ENCODE peak calls at places on chromosomes 3 and 15, in ten cellular contexts. G is endodermal cell, W is fibroblast of the aortic adventitia, M is GM23338, S is AG10803, K is astrocyte of the cerebellum, B is natural killer cell, Z is MCF 10A, N is tibial nerve, L is stomach. T is an unnamed sample.

GRCh38 chr3:45642731-45643152 is 46.5 kb upstream of the SACM1L start:
- DNase-seq in W (no peak), S (peak; percentile 69), N (no peak), M (peak; percentile 24), K (peak; percentile 70), L (no peak), Z (no peak), G (no peak), B (no peak), T (no peak)

GRCh38 chr3:63364495-63364894 is 86.4 kb downstream of the SYNPR start:
- DNase-seq in M (peak; percentile 60), S (peak; percentile 46), K (peak; percentile 57), L (no peak), W (peak; percentile 73), B (no peak), Z (peak; percentile 42), N (no peak), G (no peak), T (no peak)

GRCh38 chr15:36498922-36499321 is 80.5 kb upstream of the CDIN1 start:
- DNase-seq in K (no peak), W (no peak), G (no peak), N (no peak), M (no peak), Z (no peak), B (no peak), L (no peak), S (no peak), T (no peak)

GRCh38 chr15:87227846-87228245 is 1028.7 kb downstream of the NTRK3 start:
- DNase-seq in S (peak; percentile 17), W (peak; percentile 89), Z (no peak), L (no peak), B (no peak), N (no peak), M (no peak), G (no peak), K (no peak), T (no peak)

GRCh38 chr3:186680869-186681268 is 15.1 kb downstream of the HRG start:
- DNase-seq in B (no peak), L (no peak), G (no peak), Z (peak; percentile 20), S (no peak), N (no peak), M (no peak), W (no peak), K (no peak), T (no peak)

GRCh38 chr3:126501736-126502135 is 15.8 kb downstream of the UROC1 start:
- DNase-seq in G (peak; percentile 67), N (no peak), K (no peak), B (no peak), S (no peak), W (no peak), L (no peak), Z (no peak), M (no peak), T (no peak)

GRCh38 chr3:134201201-134202130 is 49.2 kb downstream of the RYK start:
- DNase-seq in G (no peak), Z (peak; percentile 89), N (no peak), S (peak; percentile 83), M (no peak), L (no peak), W (peak; percentile 58), K (peak; percentile 79), B (no peak), T (no peak)

GRCh38 chr3:155608237-155608636 is 136.6 kb downstream of the PLCH1 start:
- DNase-seq in M (no peak), S (no peak), B (no peak), Z (no peak), L (no peak), G (no peak), W (no peak), K (no peak), N (no peak), T (no peak)

DNA sequence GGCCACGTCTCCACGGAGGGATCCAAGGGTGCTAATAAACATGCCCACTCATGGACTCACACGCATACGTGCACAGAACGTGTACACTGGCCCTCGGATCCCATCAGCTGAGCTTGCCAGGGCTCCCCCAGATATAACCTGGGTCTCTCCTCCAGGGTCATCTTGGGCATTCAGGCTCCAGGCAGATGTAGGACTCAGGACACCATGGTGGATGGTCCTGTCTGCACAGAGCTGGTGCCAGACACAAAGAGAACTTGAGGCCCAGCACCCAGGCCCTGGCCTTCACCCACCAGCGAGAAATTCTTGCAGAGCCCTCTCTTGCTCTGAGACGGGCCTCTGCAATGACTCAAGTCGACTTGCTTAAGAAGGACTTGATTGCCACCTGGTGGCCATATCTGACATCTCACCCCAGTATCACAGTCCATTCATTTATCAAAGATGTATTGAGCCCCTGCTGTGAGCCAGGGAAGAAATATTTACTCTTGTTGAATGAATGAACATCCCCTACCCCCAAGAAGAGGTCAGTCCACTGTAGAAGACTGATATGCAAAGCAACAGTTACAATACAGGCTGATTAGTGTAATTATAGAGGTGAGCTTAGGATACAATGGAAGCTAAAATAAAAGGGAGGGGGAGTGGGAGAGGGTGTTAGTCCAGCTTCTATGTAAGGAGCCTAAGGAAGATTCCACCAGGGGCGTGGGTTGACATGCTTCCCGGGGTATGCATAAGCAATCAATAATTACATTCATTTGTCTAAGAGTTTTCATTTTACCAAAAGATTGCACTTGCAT is 34.2 kb upstream of the VPS8 start:
- DNase-seq in Z (peak; percentile 87), W (peak; percentile 98), N (peak; percentile 98), L (peak; percentile 95), B (peak; percentile 67), S (peak; percentile 97), K (peak; percentile 95), M (peak; percentile 96), G (peak; percentile 95), T (peak; percentile 81)
- TF ChIP-seq CTCF in Z (peak; percentile 80), W (peak; percentile 68), N (peak; percentile 96), L (no peak), B (peak; percentile 88), S (peak; percentile 79), K (peak; percentile 68), M (peak; percentile 88), G (peak; percentile 96), T (peak; percentile 91)

GRCh38 chr3:4976109-4976508 is 3.1 kb upstream of the BHLHE40 start:
- DNase-seq in Z (peak; percentile 85), G (peak; percentile 92), N (peak; percentile 51), M (peak; percentile 82), W (peak; percentile 75), S (peak; percentile 59), L (peak; percentile 48), B (no peak), K (no peak), T (no peak)
- TF ChIP-seq CTCF in Z (peak; percentile 45), G (peak; percentile 85), N (peak; percentile 51), M (peak; percentile 91), W (peak; percentile 58), S (peak; percentile 51), L (no peak), B (no peak), K (peak; percentile 49), T (peak; percentile 59)

GRCh38 chr3:20008646-20009045 is 3.4 kb downstream of the PP2D1 start:
- DNase-seq in M (no peak), Z (no peak), G (no peak), S (no peak), L (no peak), K (no peak), W (no peak), B (no peak), N (no peak), T (no peak)
- TF ChIP-seq CTCF in M (no peak), Z (no peak), G (no peak), S (no peak), L (no peak), K (no peak), W (no peak), B (no peak), N (no peak), T (no peak)

GRCh38 chr15:65873271-65873670 is 4.0 kb downstream of the RAB11A start:
- DNase-seq in B (no peak), M (no peak), K (no peak), S (no peak), N (no peak), W (peak; percentile 3), Z (peak; percentile 20), L (no peak), G (no peak), T (no peak)
- TF ChIP-seq CTCF in B (no peak), M (no peak), K (no peak), S (no peak), N (no peak), W (no peak), Z (no peak), L (no peak), G (no peak), T (no peak)

GRCh38 chr3:67529337-67529736 is 125.1 kb downstream of the SUCLG2 start:
- DNase-seq in B (no peak), Z (no peak), W (no peak), S (no peak), M (no peak), N (no peak), K (no peak), L (no peak), G (no peak), T (no peak)
- TF ChIP-seq CTCF in B (no peak), Z (no peak), W (no peak), S (no peak), M (peak; percentile 41), N (no peak), K (no peak), L (no peak), G (peak; percentile 34), T (no peak)